ENCODE peak calls at places on chromosomes 2 and 18, in five cellular contexts. G, L, X, V and I are unnamed samples.

GRCh38 chr2:127324635-127325034 is 30.7 kb upstream of the ERCC3 start:
- DNase-seq in G (no peak), L (no peak), X (peak), V (peak), I (peak)

GRCh38 chr2:61970807-61971556 is 65.5 kb downstream of the COMMD1 start:
- DNase-seq in G (no peak), L (no peak), X (peak), V (no peak), I (no peak)

GRCh38 chr2:16068233-16068940 is 128.0 kb downstream of the MYCN start:
- DNase-seq in G (no peak), L (no peak), X (no peak), V (no peak), I (no peak)

GRCh38 chr2:151902829-151903228 is 74.6 kb upstream of the ARL5A start:
- DNase-seq in G (no peak), L (no peak), X (peak), V (no peak), I (no peak)

GRCh38 chr2:36734304-36734703 is 37.8 kb downstream of the VIT start:
- DNase-seq in G (no peak), L (no peak), X (peak), V (no peak), I (no peak)

GRCh38 chr2:221124542-221125235 is 447.4 kb downstream of the EPHA4 start:
- DNase-seq in G (no peak), L (no peak), X (no peak), V (no peak), I (peak)

GRCh38 chr2:4528773-4529172 is 825.4 kb downstream of the DCDC2C start:
- DNase-seq in G (no peak), L (no peak), X (no peak), V (no peak), I (no peak)

GRCh38 chr2:59150430-59150829 is 909.3 kb upstream of the FANCL start:
- DNase-seq in G (no peak), L (no peak), X (no peak), V (no peak), I (no peak)

GRCh38 chr2:20217041-20217970 is 7.6 kb downstream of the SDC1 start:
- DNase-seq in G (no peak), L (no peak), X (no peak), V (no peak), I (no peak)

GRCh38 chr18:10259934-10260333 is 194.5 kb upstream of the APCDD1 start:
- DNase-seq in G (no peak), L (no peak), X (no peak), V (no peak), I (no peak)

GRCh38 chr2:206271066-206271465 is 3.4 kb upstream of the ZDBF2 start:
- DNase-seq in G (no peak), L (no peak), X (no peak), V (no peak), I (no peak)

GRCh38 chr2:119453972-119454593 is 22.4 kb downstream of the TMEM37 start:
- DNase-seq in G (no peak), L (no peak), X (no peak), V (no peak), I (no peak)

GRCh38 chr2:8602809-8603208 is 79.0 kb upstream of the ID2 start:
- DNase-seq in G (peak), L (no peak), X (no peak), V (no peak), I (no peak)

GRCh38 chr2:27214936-27215335 is 2.2 kb upstream of the CAD start:
- DNase-seq in G (no peak), L (no peak), X (no peak), V (no peak), I (no peak)

GRCh38 chr2:9658972-9659371 is 28.2 kb upstream of the YWHAQ start:
- DNase-seq in G (peak), L (no peak), X (peak), V (no peak), I (no peak)

GRCh38 chr2:122172812-122173211 is 417.4 kb downstream of the TSN start:
- DNase-seq in G (no peak), L (no peak), X (no peak), V (no peak), I (no peak)

GRCh38 chr2:38277245-38278119 is 99.6 kb downstream of the ATL2 start:
- DNase-seq in G (no peak), L (no peak), X (no peak), V (no peak), I (no peak)

GRCh38 chr2:70044290-70045040 is 42.8 kb upstream of the PCBP1 start:
- DNase-seq in G (peak), L (no peak), X (no peak), V (no peak), I (peak)

GRCh38 chr2:42031281-42031680 is 16.5 kb upstream of the PKDCC start:
- DNase-seq in G (no peak), L (no peak), X (no peak), V (no peak), I (no peak)

GRCh38 chr18:11574545-11574944 is 34.9 kb upstream of the SLC35G4 start:
- DNase-seq in G (no peak), L (no peak), X (no peak), V (no peak), I (no peak)

GRCh38 chr2:150735894-150736498 is 248.5 kb upstream of the RND3 start:
- DNase-seq in G (no peak), L (no peak), X (no peak), V (no peak), I (no peak)

GRCh38 chr2:207423886-207424285 is 105.9 kb upstream of the CREB1 start:
- DNase-seq in G (no peak), L (peak), X (peak), V (peak), I (no peak)

GRCh38 chr2:74834806-74835755 is 1.2 kb downstream of the HK2 start:
- DNase-seq in G (no peak), L (peak), X (peak), V (peak), I (peak)

GRCh38 chr18:10560457-10561045 is 34.7 kb downstream of the NAPG start:
- DNase-seq in G (peak), L (peak), X (peak), V (peak), I (peak)

GRCh38 chr2:123303735-123304134 is 721.4 kb upstream of the CNTNAP5 start:
- DNase-seq in G (no peak), L (no peak), X (peak), V (no peak), I (no peak)

GRCh38 chr2:218230882-218231281 is 13.9 kb downstream of the ARPC2 start:
- DNase-seq in G (no peak), L (peak), X (peak), V (no peak), I (peak)

GRCh38 chr2:219309278-219309677 is at the start of gene PTPRN:
- DNase-seq in G (peak), L (no peak), X (peak), V (no peak), I (no peak)

GRCh38 chr18:76995896-76996295 is 136.7 kb downstream of the MBP start:
- DNase-seq in G (no peak), L (no peak), X (no peak), V (no peak), I (no peak)

GRCh38 chr2:75792146-75792545 is 81.4 kb upstream of the GCFC2 start:
- DNase-seq in G (no peak), L (no peak), X (no peak), V (no peak), I (no peak)

GRCh38 chr2:97706708-97707345 is 6.5 kb upstream of the ZAP70 start:
- DNase-seq in G (no peak), L (no peak), X (no peak), V (no peak), I (no peak)

GRCh38 chr2:126824663-126825062 is 74.0 kb upstream of the TEX51 start:
- DNase-seq in G (no peak), L (no peak), X (no peak), V (no peak), I (no peak)

GRCh38 chr2:28321426-28321825 is 71.2 kb upstream of the FOSL2 start:
- DNase-seq in G (no peak), L (no peak), X (no peak), V (peak), I (no peak)

GRCh38 chr2:29259221-29259620 is 144.0 kb downstream of the CLIP4 start:
- DNase-seq in G (no peak), L (no peak), X (no peak), V (no peak), I (no peak)

GRCh38 chr2:67329513-67329912 is 67.6 kb upstream of the ETAA1 start:
- DNase-seq in G (no peak), L (no peak), X (no peak), V (no peak), I (no peak)

GRCh38 chr18:30106356-30106755 is 936.2 kb downstream of the DSC3 start:
- DNase-seq in G (no peak), L (no peak), X (no peak), V (no peak), I (no peak)